ENCODE peak calls at places on chromosome 18, in eight cellular contexts. I is CD8-positive, alpha-beta T cell; V is cardiac fibroblast; T is HCT116; P is colonic mucosa; G is thyroid gland; N is epithelial cell of esophagus; Q is OCI-LY7. D is an unnamed sample.

GRCh38 chr18:27400001-27400400 is 214.9 kb upstream of the CHST9 start:
- DNase-seq in Q (no peak), P (no peak), G (no peak), N (no peak), T (no peak), V (no peak), I (no peak), D (no peak)

GRCh38 chr18:69557246-69557781 is 156.6 kb downstream of the DOK6 start:
- DNase-seq in T (no peak), N (no peak), Q (no peak), P (no peak), I (no peak), V (no peak), G (no peak), D (no peak)

GRCh38 chr18:77114564-77115391 is 17.8 kb downstream of the MBP start:
- DNase-seq in N (peak), Q (no peak), I (peak), T (no peak), G (peak), P (peak), V (peak), D (peak)

GRCh38 chr18:41244751-41245150 is 710.3 kb upstream of the PIK3C3 start:
- DNase-seq in G (no peak), V (no peak), I (no peak), P (no peak), N (no peak), T (no peak), Q (no peak), D (no peak)

GRCh38 chr18:71130351-71130750 is 841.5 kb downstream of the SOCS6 start:
- DNase-seq in G (no peak), N (no peak), V (no peak), Q (no peak), I (no peak), T (no peak), P (no peak), D (no peak)

GRCh38 chr18:6960656-6961055 is 156.9 kb downstream of the LAMA1 start:
- DNase-seq in T (no peak), P (no peak), Q (no peak), G (no peak), N (peak), I (no peak), V (peak), D (no peak)

GRCh38 chr18:69558088-69558487 is 157.4 kb downstream of the DOK6 start:
- DNase-seq in N (no peak), G (no peak), V (no peak), I (no peak), P (no peak), T (no peak), Q (no peak), D (no peak)

GRCh38 chr18:78918707-78919106 is 60.9 kb upstream of the SALL3 start:
- DNase-seq in V (no peak), T (no peak), P (no peak), I (no peak), Q (no peak), N (no peak), G (no peak), D (no peak)

GRCh38 chr18:10715791-10716190 is 190.0 kb downstream of the NAPG start:
- DNase-seq in I (no peak), T (no peak), P (no peak), N (peak), G (peak), V (peak), Q (no peak), D (no peak)

GRCh38 chr18:8771930-8772329 is 66.6 kb downstream of the MTCL1 start:
- DNase-seq in Q (no peak), N (peak), I (no peak), P (no peak), T (no peak), V (peak), G (peak), D (no peak)

GRCh38 chr18:55001625-55002024 is 42.4 kb upstream of the CCDC68 start:
- DNase-seq in T (no peak), V (no peak), Q (no peak), G (peak), N (peak), I (no peak), P (no peak), D (no peak)

GRCh38 chr18:60188943-60189342 is 183.6 kb downstream of the MC4R start:
- DNase-seq in Q (no peak), G (no peak), T (no peak), N (no peak), I (no peak), P (no peak), V (no peak), D (no peak)

GRCh38 chr18:36770315-36770946 is 58.4 kb downstream of the TPGS2 start:
- DNase-seq in G (no peak), Q (no peak), P (no peak), V (no peak), N (no peak), I (no peak), T (no peak), D (no peak)

GRCh38 chr18:28288784-28289183 is 111.9 kb upstream of the CDH2 start:
- DNase-seq in N (no peak), P (no peak), T (no peak), V (no peak), Q (no peak), I (no peak), G (no peak), D (no peak)

GRCh38 chr18:22250591-22250996 is 81.2 kb downstream of the GATA6 start:
- DNase-seq in N (peak), Q (no peak), G (no peak), I (no peak), T (peak), P (peak), V (peak), D (no peak)

GRCh38 chr18:55968550-55968949 is 380.6 kb upstream of the TCF4 start:
- DNase-seq in I (no peak), V (peak), N (peak), T (no peak), G (no peak), Q (no peak), P (no peak), D (no peak)

GRCh38 chr18:25831226-25831828 is 259.1 kb downstream of the SS18 start:
- DNase-seq in Q (no peak), V (peak), G (peak), I (no peak), P (no peak), T (no peak), N (no peak), D (no peak)

GRCh38 chr18:5600376-5601071 is 56.7 kb upstream of the EPB41L3 start:
- DNase-seq in Q (peak), G (no peak), V (peak), I (no peak), P (no peak), T (no peak), N (no peak), D (no peak)
- TF ChIP-seq CTCF in Q (peak), G (peak), V (peak), I (no peak), P (peak), T (no peak), N (no peak), D (no peak)

DNA sequence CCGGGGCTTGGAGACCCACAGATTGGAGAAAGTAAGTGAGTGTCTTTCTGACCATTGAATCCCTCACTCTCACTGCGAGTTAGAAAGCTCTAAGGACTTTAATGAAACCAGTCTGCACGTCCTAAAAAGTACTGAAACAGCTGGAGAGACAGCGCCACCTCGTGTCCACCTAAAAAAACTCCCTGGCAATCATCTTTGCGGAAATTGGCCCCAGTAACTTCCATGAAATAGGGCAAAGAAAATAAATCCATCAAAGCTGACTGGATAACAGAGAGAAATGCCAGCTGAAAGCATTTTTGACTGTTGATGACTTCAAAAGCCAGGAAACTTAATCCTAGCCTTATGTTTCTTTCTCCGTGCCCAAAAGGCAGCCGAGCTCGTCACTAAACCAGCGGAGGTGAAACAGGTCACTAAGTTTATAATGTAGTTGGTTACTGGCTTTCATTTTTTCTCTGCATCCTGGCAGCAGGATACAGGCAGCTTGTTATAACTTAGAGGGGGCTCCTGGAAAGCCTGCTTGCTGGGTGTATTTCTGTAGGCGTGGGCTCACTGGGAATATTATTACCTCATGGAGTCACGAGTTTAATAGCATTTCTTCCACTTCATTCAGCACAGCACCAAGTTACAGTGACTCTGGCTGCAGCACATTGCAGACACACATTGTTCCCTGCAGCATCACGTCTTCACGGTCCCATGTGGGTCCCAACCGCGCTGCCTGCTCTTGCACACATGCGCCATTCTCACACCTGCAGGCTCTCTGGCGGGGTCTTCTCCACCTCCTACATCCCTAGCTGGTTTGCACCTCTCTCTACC is 266.5 kb downstream of the HRH4 start:
- DNase-seq in T (peak), Q (peak), V (peak), P (peak), N (peak), I (peak), G (peak), D (no peak)
- H3K4me3 ChIP-seq in T (no peak), Q (no peak), V (no peak), P (no peak), N (peak), I (no peak), G (no peak), D (peak)

DNA sequence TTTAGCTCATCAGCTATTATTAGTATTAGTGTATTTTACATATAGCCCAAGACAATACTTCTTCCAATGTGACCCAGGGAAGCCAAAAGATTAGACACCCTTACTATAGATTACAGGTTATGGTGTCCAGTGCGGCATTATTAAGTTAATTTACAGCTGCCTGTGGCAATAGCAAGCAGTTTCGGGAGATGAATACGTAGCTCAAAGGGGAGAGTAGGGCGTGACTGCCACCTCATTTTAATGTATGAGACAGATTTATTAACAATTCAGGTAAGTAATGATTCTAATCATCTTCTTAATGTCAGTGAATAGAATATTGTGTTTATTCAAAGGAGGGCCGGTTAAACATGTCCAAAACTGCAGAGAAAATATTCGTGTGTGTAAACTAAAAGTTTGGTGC is 6.8 kb upstream of the DSG3 start:
- DNase-seq in T (no peak), N (no peak), I (no peak), G (no peak), P (no peak), V (no peak), Q (no peak), D (no peak)
- TF ChIP-seq CTCF in T (no peak), N (no peak), I (no peak), G (no peak), P (no peak), V (no peak), Q (no peak), D (no peak)

GRCh38 chr18:45836242-45837215 is 11.1 kb downstream of the SIGLEC15 start:
- DNase-seq in P (no peak), Q (no peak), G (no peak), V (no peak), T (no peak), I (no peak), N (no peak), D (no peak)

GRCh38 chr18:45835057-45835634 is 9.7 kb downstream of the SIGLEC15 start:
- DNase-seq in P (no peak), G (no peak), V (no peak), Q (no peak), I (no peak), N (no peak), T (no peak), D (no peak)

GRCh38 chr18:45839415-45840395 is 14.2 kb downstream of the SIGLEC15 start:
- DNase-seq in Q (no peak), I (peak), T (peak), G (peak), V (peak), P (no peak), N (peak), D (no peak)

GRCh38 chr18:45838302-45839070 is 13.0 kb downstream of the SIGLEC15 start:
- DNase-seq in G (peak), T (no peak), I (no peak), P (no peak), V (no peak), Q (no peak), N (no peak), D (no peak)

GRCh38 chr18:45837283-45838070 is 12.0 kb downstream of the SIGLEC15 start:
- DNase-seq in G (peak), N (peak), V (peak), P (peak), Q (no peak), I (no peak), T (no peak), D (no peak)
- H3K4me3 ChIP-seq in G (peak), N (no peak), V (peak), P (peak), Q (no peak), I (peak), T (no peak), D (peak)

DNA sequence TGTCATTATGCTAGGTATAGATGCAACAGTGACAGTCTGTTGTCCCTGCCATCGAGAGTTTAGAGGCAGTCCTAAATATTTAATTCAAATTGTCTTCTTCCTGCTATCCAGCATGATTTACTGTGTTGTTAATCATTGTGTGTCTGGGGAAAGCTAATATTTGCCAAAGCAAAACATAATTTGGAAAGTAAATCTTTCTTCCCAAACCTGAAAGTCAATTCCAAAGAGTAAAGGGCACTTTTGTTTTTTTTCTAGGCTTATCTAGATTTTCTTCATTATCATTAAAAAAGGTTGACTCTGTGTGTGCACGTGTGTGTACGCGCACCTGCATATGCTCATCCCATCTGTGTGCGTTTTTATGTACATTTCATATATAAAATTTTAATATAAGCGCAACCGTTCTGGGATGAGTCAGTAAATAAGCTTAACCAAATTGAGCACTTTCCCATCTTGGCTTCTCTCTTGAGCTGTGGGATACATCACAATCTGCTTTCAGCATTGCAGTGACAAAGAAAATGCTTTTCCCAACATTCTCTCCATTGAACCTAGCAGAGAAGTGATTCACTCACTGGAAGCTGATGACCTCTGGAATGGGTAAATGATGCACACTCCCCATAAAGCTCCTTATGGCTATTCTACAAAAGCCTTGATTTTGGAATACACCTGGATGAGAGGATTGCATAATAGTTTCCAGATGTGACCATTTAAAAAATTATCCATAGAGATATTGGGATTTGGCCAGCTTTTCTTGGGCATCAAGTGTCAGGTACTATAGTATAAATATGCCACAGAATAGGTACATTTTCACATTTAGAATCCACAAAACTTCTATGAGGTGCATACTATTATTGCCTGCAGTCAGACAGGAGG is 488.4 kb downstream of the ADCYAP1 start:
- DNase-seq in T (no peak), Q (no peak), P (no peak), I (no peak), G (no peak), N (no peak), V (no peak), D (no peak)
- TF ChIP-seq CTCF in T (no peak), Q (no peak), P (no peak), I (no peak), G (no peak), N (no peak), V (no peak), D (no peak)

GRCh38 chr18:4250141-4250540 is 205.0 kb downstream of the DLGAP1 start:
- DNase-seq in G (no peak), N (no peak), V (no peak), P (no peak), I (no peak), T (no peak), Q (no peak), D (no peak)
- H3K4me3 ChIP-seq in G (no peak), N (no peak), V (no peak), P (no peak), I (no peak), T (no peak), Q (no peak), D (no peak)

GRCh38 chr18:46393230-46393629 is 263.8 kb downstream of the LOXHD1 start:
- DNase-seq in G (no peak), Q (peak), I (no peak), T (no peak), V (no peak), N (no peak), P (no peak), D (no peak)
- TF ChIP-seq CTCF in G (no peak), Q (peak), I (no peak), T (peak), V (no peak), N (no peak), P (no peak), D (no peak)

D was measured in vagina.